ENCODE peak calls at places on chromosomes 16 and 17, in nine cellular contexts. D is fibroblast of mammary gland; X is renal cortical epithelial cell; W is nucleus accumbens; T is DMS79 treated with DMSO at 0.1 percent for 48 hours; G is hepatic stellate cell; V is WERI-Rb-1; L is midbrain; U is activated T-helper 9 cell treated with anti-CD3 and anti-CD28 coated beads, Interleukin-2, amount 50 U/mL, for 16 hours. Q is an unnamed sample.

GRCh38 chr17:39000021-39000601 is 32.9 kb upstream of the FBXO47 start:
- DNase-seq in D (no peak), T (no peak), G (no peak), U (no peak), W (no peak), L (no peak), X (no peak), V (no peak), Q (no peak)

GRCh38 chr17:67420994-67421393 is 43.9 kb downstream of the PITPNC1 start:
- DNase-seq in T (no peak), U (no peak), W (no peak), L (no peak), X (no peak), V (no peak), G (no peak), D (peak), Q (no peak)

GRCh38 chr16:27820646-27821345 is 242.7 kb downstream of the GSG1L start:
- DNase-seq in L (no peak), D (no peak), T (no peak), G (no peak), V (no peak), X (no peak), W (no peak), U (no peak), Q (no peak)

GRCh38 chr17:74467221-74467951 is 952 bp downstream of the CD300A start:
- DNase-seq in V (no peak), D (no peak), X (no peak), L (peak), U (no peak), T (no peak), G (no peak), W (no peak), Q (peak)

GRCh38 chr17:2792541-2793169 is 3.6 kb upstream of the RAP1GAP2 start:
- DNase-seq in V (no peak), W (no peak), X (no peak), T (no peak), L (no peak), U (peak), G (no peak), D (no peak), Q (no peak)

GRCh38 chr17:62219500-62219899 is 154.4 kb upstream of the MED13 start:
- DNase-seq in X (no peak), V (no peak), T (no peak), D (no peak), G (no peak), U (no peak), L (no peak), W (no peak), Q (no peak)

GRCh38 chr16:2032285-2033056 is 5.8 kb downstream of the NHERF2 start:
- DNase-seq in G (peak), D (peak), U (no peak), W (no peak), V (no peak), X (no peak), T (no peak), L (peak), Q (no peak)

GRCh38 chr17:43860927-43861622 is 14.1 kb downstream of the CD300LG start:
- DNase-seq in L (peak), U (no peak), T (no peak), G (no peak), D (no peak), W (no peak), X (no peak), V (peak), Q (no peak)

GRCh38 chr17:39823407-39824054 is 40.6 kb downstream of the IKZF3 start:
- DNase-seq in T (no peak), D (no peak), W (no peak), X (no peak), L (no peak), G (no peak), U (no peak), V (no peak), Q (no peak)

GRCh38 chr17:59287887-59288286 is 43.6 kb upstream of the YPEL2 start:
- DNase-seq in U (no peak), W (no peak), L (no peak), D (no peak), X (no peak), G (no peak), T (no peak), V (no peak), Q (no peak)

GRCh38 chr16:56836410-56836834 is 28.6 kb upstream of the SLC12A3 start:
- DNase-seq in G (no peak), X (no peak), L (no peak), T (no peak), W (no peak), V (no peak), D (no peak), U (no peak), Q (no peak)

Q was measured in H9.